ENCODE peak calls at places on chromosomes 1 and 21, in nine cellular contexts. S, P, O, G, B, U, L, X and K are unnamed samples. For H3K4me1, the result is how much of the 10 kb centered on the place peaks cover.

GRCh38 chr1:186980400-186980799 is 151.7 kb downstream of the PLA2G4A start:
- DNase-seq in O (no peak), P (no peak), S (no peak), B (no peak), L (no peak), X (no peak), G (no peak), U (no peak), K (no peak)

GRCh38 chr1:169235568-169235967 is 129.1 kb downstream of the ATP1B1 start:
- DNase-seq in S (no peak), X (peak), G (no peak), P (no peak), L (no peak), B (no peak), U (no peak), O (no peak), K (no peak)

GRCh38 chr1:82162526-82163420 is 362.0 kb downstream of the ADGRL2 start:
- DNase-seq in O (no peak), S (no peak), L (no peak), G (no peak), U (no peak), X (no peak), P (peak), B (no peak), K (peak)

GRCh38 chr1:115454835-115455511 is 116.9 kb upstream of the NGF start:
- DNase-seq in S (no peak), X (no peak), O (peak), P (peak), L (no peak), G (peak), B (no peak), U (no peak), K (no peak)

GRCh38 chr1:169529068-169529642 is 43.4 kb upstream of the SLC19A2 start:
- DNase-seq in L (no peak), U (peak), X (no peak), S (peak), G (no peak), B (peak), P (no peak), O (peak), K (peak)

GRCh38 chr21:43315244-43316137 is 111.4 kb downstream of the SIK1 start:
- DNase-seq in S (no peak), L (no peak), U (no peak), G (peak), B (no peak), X (no peak), O (no peak), P (no peak), K (peak)

GRCh38 chr21:29105218-29105617 is 25.2 kb upstream of the MAP3K7CL start:
- DNase-seq in S (peak), P (no peak), X (no peak), L (no peak), G (peak), O (no peak), B (no peak), U (no peak), K (no peak)

GRCh38 chr1:60612790-60613189 is 469.6 kb upstream of the NFIA start:
- DNase-seq in U (no peak), P (no peak), G (no peak), S (no peak), B (no peak), L (no peak), X (peak), O (no peak), K (no peak)

GRCh38 chr1:14740466-14740865 is 142.0 kb downstream of the KAZN start:
- DNase-seq in X (no peak), G (no peak), U (no peak), L (no peak), P (no peak), B (no peak), O (no peak), S (no peak), K (no peak)

GRCh38 chr21:38234395-38235142 is 22.2 kb upstream of the KCNJ15 start:
- DNase-seq in P (no peak), S (peak), L (no peak), B (no peak), G (no peak), U (no peak), X (no peak), O (no peak), K (no peak)

GRCh38 chr1:228299901-228300300 is 92.1 kb downstream of the OBSCN start:
- DNase-seq in G (no peak), B (no peak), X (no peak), U (no peak), L (no peak), S (no peak), O (no peak), P (no peak), K (no peak)

GRCh38 chr1:47505267-47505666 is 67.4 kb downstream of the FOXD2 start:
- DNase-seq in P (no peak), X (no peak), U (no peak), S (no peak), O (no peak), G (no peak), L (no peak), B (no peak), K (no peak)

GRCh38 chr1:164308101-164308500 is 250.9 kb upstream of the PBX1 start:
- DNase-seq in B (no peak), G (no peak), O (no peak), U (no peak), L (no peak), X (no peak), S (no peak), P (no peak), K (no peak)

GRCh38 chr1:218344814-218345672 is at the start of gene TGFB2:
- DNase-seq in P (peak), B (peak), U (peak), S (peak), O (peak), X (peak), G (peak), L (no peak), K (no peak)

GRCh38 chr1:242240691-242241090 is 241.8 kb upstream of the MAP1LC3C start:
- DNase-seq in U (no peak), B (no peak), L (no peak), S (no peak), X (no peak), G (no peak), O (no peak), P (no peak), K (no peak)

GRCh38 chr1:33841516-33841915 is 22.4 kb upstream of the HMGB4 start:
- DNase-seq in S (no peak), X (no peak), O (no peak), L (no peak), U (no peak), B (no peak), P (no peak), G (peak), K (no peak)

GRCh38 chr21:35059742-35060141 is 10.6 kb upstream of the RUNX1 start:
- DNase-seq in L (no peak), B (no peak), P (no peak), U (no peak), O (no peak), S (no peak), X (no peak), G (peak), K (no peak)

GRCh38 chr1:228037401-228038386 is 30.9 kb downstream of the WNT3A start:
- DNase-seq in L (no peak), X (peak), S (no peak), O (peak), P (no peak), B (no peak), U (peak), G (peak), K (no peak)

GRCh38 chr1:235783148-235783776 is 83.4 kb downstream of the LYST start:
- DNase-seq in P (peak), S (peak), O (peak), X (peak), G (peak), L (no peak), U (peak), B (peak), K (no peak)

GRCh38 chr21:28743723-28744122 is 249.0 kb downstream of the LTN1 start:
- DNase-seq in P (no peak), G (no peak), B (no peak), X (no peak), S (no peak), O (no peak), L (no peak), U (no peak), K (no peak)

GRCh38 chr1:115718011-115718754 is 50.3 kb downstream of the CASQ2 start:
- DNase-seq in X (no peak), B (no peak), P (no peak), L (no peak), S (no peak), O (no peak), U (no peak), G (no peak), K (no peak)

GRCh38 chr1:55428944-55429931 is 214.1 kb upstream of the USP24 start:
- DNase-seq in U (peak), B (no peak), L (no peak), P (peak), S (peak), X (peak), G (peak), O (no peak), K (no peak)

GRCh38 chr1:34970829-34971228 is 14.3 kb downstream of the TMEM35B start:
- DNase-seq in L (no peak), X (no peak), G (no peak), B (no peak), O (peak), U (peak), S (peak), P (no peak), K (no peak)

GRCh38 chr1:55326496-55326895 is 111.3 kb upstream of the USP24 start:
- DNase-seq in L (no peak), O (no peak), S (no peak), U (no peak), B (no peak), G (no peak), X (no peak), P (no peak), K (no peak)

GRCh38 chr1:111270781-111271463 is 19.7 kb upstream of the CHIA start:
- DNase-seq in X (no peak), U (peak), S (no peak), G (no peak), P (no peak), B (no peak), L (no peak), O (no peak), K (no peak)
- TF ChIP-seq EZH2 in X (peak), U (no peak), S (no peak), G (peak), P (no peak), B (no peak), L (no peak), O (no peak), K (no peak)

GRCh38 chr21:41764558-41765392 is 2.1 kb downstream of the RIPK4 start:
- DNase-seq in O (no peak), P (no peak), B (no peak), S (no peak), G (no peak), L (no peak), X (no peak), U (no peak), K (peak)
- H3K27ac ChIP-seq in O (no peak), P (no peak), B (no peak), S (peak), G (no peak), L (no peak), X (no peak), U (no peak), K (peak)

GRCh38 chr1:8374356-8374755 is 56.4 kb downstream of the SLC45A1 start:
- DNase-seq in G (no peak), B (no peak), O (no peak), S (no peak), P (peak), X (no peak), L (no peak), U (no peak), K (no peak)
- H3K4me1 ChIP-seq in G (under half), B (under half), O (half or more), S (under half), P (under half), X (under half), L (under half), U (half or more), K (under half)

GRCh38 chr1:233614743-233615521 is 1.0 kb downstream of the KCNK1 start:
- DNase-seq in X (no peak), G (peak), U (peak), B (peak), L (no peak), S (peak), P (no peak), O (peak), K (no peak)
- TF ChIP-seq EZH2 in X (no peak), G (no peak), U (no peak), B (no peak), L (no peak), S (no peak), P (no peak), O (peak), K (no peak)

GRCh38 chr21:45998871-45999580 is 17.5 kb downstream of the COL6A1 start:
- DNase-seq in U (no peak), B (no peak), P (no peak), S (no peak), G (no peak), O (no peak), X (no peak), L (no peak), K (no peak)
- H3K27ac ChIP-seq in U (no peak), B (no peak), P (no peak), S (no peak), G (no peak), O (no peak), X (no peak), L (no peak), K (no peak)

DNA sequence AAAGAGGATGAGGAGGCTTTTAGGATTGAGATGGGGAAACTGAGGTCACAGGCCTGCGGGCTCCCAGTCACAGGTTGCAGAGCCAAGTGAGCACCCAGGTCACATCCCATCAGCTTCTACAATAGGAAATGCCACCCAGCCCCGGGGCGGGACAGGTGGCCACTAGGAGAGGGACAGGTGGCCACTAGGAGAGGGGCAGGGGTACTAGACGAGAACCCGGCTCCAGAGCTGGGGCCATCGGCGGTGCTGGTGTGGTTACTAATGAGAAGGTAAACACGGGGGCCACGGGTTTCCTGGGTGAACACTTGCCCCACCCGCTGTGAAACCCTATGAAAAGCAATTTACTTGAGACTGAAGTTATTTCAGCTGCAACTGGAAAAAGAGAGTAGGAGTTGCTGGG is 52.4 kb downstream of the MRPL37 start:
- DNase-seq in S (no peak), L (no peak), B (no peak), P (no peak), O (no peak), G (no peak), X (no peak), U (no peak), K (no peak)
- H3K4me1 ChIP-seq in S (under half), L (under half), B (under half), P (under half), O (under half), G (under half), X (under half), U (under half), K (under half)

GRCh38 chr1:52631759-52632331 is 1.1 kb upstream of the SHISAL2A start:
- DNase-seq in U (no peak), L (no peak), S (no peak), X (no peak), P (no peak), G (no peak), B (no peak), O (no peak), K (no peak)

GRCh38 chr1:52635321-52636089 is 2.5 kb downstream of the SHISAL2A start:
- DNase-seq in B (no peak), X (no peak), S (peak), L (no peak), G (no peak), O (no peak), P (no peak), U (no peak), K (no peak)

GRCh38 chr1:52634111-52634510 is 1.1 kb downstream of the SHISAL2A start:
- DNase-seq in X (no peak), O (no peak), U (no peak), B (no peak), L (no peak), G (no peak), P (no peak), S (no peak), K (no peak)

GRCh38 chr1:52633291-52633754 is 355 bp downstream of the SHISAL2A start:
- DNase-seq in P (no peak), L (no peak), B (no peak), G (peak), S (no peak), U (peak), X (no peak), O (peak), K (no peak)

GRCh38 chr1:52632732-52633290 is at the start of gene SHISAL2A:
- DNase-seq in U (peak), O (peak), B (no peak), P (peak), G (peak), L (no peak), S (no peak), X (no peak), K (no peak)
- TF ChIP-seq EZH2 in U (peak), O (peak), B (no peak), P (no peak), G (no peak), L (no peak), S (no peak), X (peak), K (no peak)